ENCODE peak calls at places on chromosomes 5 and 9, in five cellular contexts. One of them, this sample, is unnamed.

GRCh38 chr5:147303976-147304375 is 69.2 kb downstream of the STK32A start:
- DNase-seq in amygdala: no peak
- DNase-seq in mesenteric fat pad: no peak
- DNase-seq in osteoblast: no peak
- DNase-seq in mammary epithelial cell: peak; percentile 69
- DNase-seq in this sample: peak; percentile 30

GRCh38 chr9:82882133-82882532 is 180.8 kb downstream of the RASEF start:
- DNase-seq in mesenteric fat pad: no peak
- DNase-seq in mammary epithelial cell: peak; percentile 56
- DNase-seq in osteoblast: no peak
- DNase-seq in amygdala: no peak
- DNase-seq in this sample: no peak

GRCh38 chr5:76556511-76557221 is 66.5 kb downstream of the F2RL2 start:
- DNase-seq in osteoblast: no peak
- DNase-seq in mesenteric fat pad: no peak
- DNase-seq in amygdala: no peak
- DNase-seq in mammary epithelial cell: no peak
- DNase-seq in this sample: no peak

GRCh38 chr5:96024683-96025475 is 63.2 kb upstream of the ELL2 start:
- DNase-seq in mesenteric fat pad: no peak
- DNase-seq in mammary epithelial cell: peak; percentile 90
- DNase-seq in amygdala: no peak
- DNase-seq in osteoblast: no peak
- DNase-seq in this sample: no peak

GRCh38 chr9:96136992-96137665 is 164.8 kb downstream of the HSD17B3 start:
- DNase-seq in mammary epithelial cell: no peak
- DNase-seq in osteoblast: no peak
- DNase-seq in mesenteric fat pad: no peak
- DNase-seq in amygdala: peak; percentile 27
- DNase-seq in this sample: peak; percentile 6

GRCh38 chr5:149387081-149387611 is 8.1 kb upstream of the IL17B start:
- DNase-seq in amygdala: no peak
- DNase-seq in mammary epithelial cell: no peak
- DNase-seq in osteoblast: peak; percentile 89
- DNase-seq in mesenteric fat pad: no peak
- DNase-seq in this sample: no peak

GRCh38 chr5:50745221-50745620 is 78.8 kb downstream of the PARP8 start:
- DNase-seq in mammary epithelial cell: no peak
- DNase-seq in mesenteric fat pad: no peak
- DNase-seq in amygdala: no peak
- DNase-seq in osteoblast: no peak
- DNase-seq in this sample: no peak

GRCh38 chr5:11905209-11905608 is 963 bp upstream of the CTNND2 start:
- DNase-seq in amygdala: no peak
- DNase-seq in osteoblast: no peak
- DNase-seq in mesenteric fat pad: no peak
- DNase-seq in mammary epithelial cell: no peak
- DNase-seq in this sample: no peak

GRCh38 chr9:93254806-93255519 is 71.0 kb downstream of the WNK2 start:
- DNase-seq in amygdala: no peak
- DNase-seq in osteoblast: peak; percentile 81
- DNase-seq in mesenteric fat pad: peak; percentile 81
- DNase-seq in mammary epithelial cell: no peak
- DNase-seq in this sample: no peak

GRCh38 chr5:120443607-120444006 is 20.5 kb upstream of the PRR16 start:
- DNase-seq in mesenteric fat pad: no peak
- DNase-seq in amygdala: no peak
- DNase-seq in osteoblast: no peak
- DNase-seq in mammary epithelial cell: no peak
- DNase-seq in this sample: no peak

This sample was measured in LoVo.